ENCODE peak calls at places on chromosome 19, in seven cellular contexts. One of them, this sample, is unnamed.

GRCh38 chr19:49811328-49811727 is 1.8 kb downstream of the FUZ start:
- DNase-seq in GM12878: no peak
- DNase-seq in GM12892: no peak
- DNase-seq in SK-N-SH: no peak
- DNase-seq in HepG2: no peak
- DNase-seq in H1: no peak
- DNase-seq in K562: no peak
- DNase-seq in this sample: no peak

GRCh38 chr19:1864480-1865171 is 1.2 kb upstream of the KLF16 start:
- DNase-seq in GM12892: peak
- DNase-seq in HepG2: peak
- DNase-seq in SK-N-SH: peak
- DNase-seq in H1: no peak
- DNase-seq in GM12878: no peak
- DNase-seq in K562: peak
- DNase-seq in this sample: peak

GRCh38 chr19:54312011-54312410 is 955 bp downstream of the LILRA5 start:
- DNase-seq in K562: no peak
- DNase-seq in HepG2: no peak
- DNase-seq in SK-N-SH: no peak
- DNase-seq in GM12878: no peak
- DNase-seq in GM12892: no peak
- DNase-seq in H1: no peak
- DNase-seq in this sample: no peak

GRCh38 chr19:43901395-43902390 is 33.4 kb downstream of the ZNF45 start:
- DNase-seq in K562: peak
- DNase-seq in GM12892: peak
- DNase-seq in H1: peak
- DNase-seq in GM12878: peak
- DNase-seq in HepG2: peak
- DNase-seq in SK-N-SH: peak
- DNase-seq in this sample: peak

GRCh38 chr19:2478756-2479555 is 3.0 kb downstream of the GADD45B start:
- DNase-seq in K562: no peak
- DNase-seq in H1: no peak
- DNase-seq in GM12878: no peak
- DNase-seq in GM12892: peak
- DNase-seq in SK-N-SH: no peak
- DNase-seq in HepG2: no peak
- DNase-seq in this sample: no peak

GRCh38 chr19:3748965-3749364 is 12.5 kb downstream of the APBA3 start:
- DNase-seq in H1: no peak
- DNase-seq in SK-N-SH: no peak
- DNase-seq in K562: no peak
- DNase-seq in HepG2: no peak
- DNase-seq in GM12892: no peak
- DNase-seq in GM12878: no peak
- DNase-seq in this sample: no peak

GRCh38 chr19:3818479-3818878 is 32.3 kb upstream of the MATK start:
- DNase-seq in GM12878: no peak
- DNase-seq in SK-N-SH: no peak
- DNase-seq in H1: no peak
- DNase-seq in K562: no peak
- DNase-seq in GM12892: no peak
- DNase-seq in HepG2: no peak
- DNase-seq in this sample: no peak

GRCh38 chr19:662207-662961 is 630 bp downstream of the RNF126 start:
- DNase-seq in HepG2: peak
- DNase-seq in SK-N-SH: peak
- DNase-seq in H1: no peak
- DNase-seq in K562: peak
- DNase-seq in GM12892: peak
- DNase-seq in GM12878: no peak
- DNase-seq in this sample: no peak

GRCh38 chr19:58559275-58560006 is 1.0 kb upstream of the UBE2M start:
- DNase-seq in SK-N-SH: peak
- DNase-seq in H1: no peak
- DNase-seq in GM12878: peak
- DNase-seq in GM12892: peak
- DNase-seq in K562: peak
- DNase-seq in HepG2: peak
- DNase-seq in this sample: peak

GRCh38 chr19:12937243-12938053 is 961 bp upstream of the CALR start:
- DNase-seq in GM12892: no peak
- DNase-seq in HepG2: peak
- DNase-seq in SK-N-SH: peak
- DNase-seq in K562: no peak
- DNase-seq in GM12878: no peak
- DNase-seq in H1: no peak
- DNase-seq in this sample: no peak

GRCh38 chr19:1266818-1267440 is 2.2 kb upstream of the CIRBP start:
- DNase-seq in GM12892: peak
- DNase-seq in HepG2: no peak
- DNase-seq in K562: peak
- DNase-seq in GM12878: no peak
- DNase-seq in H1: no peak
- DNase-seq in SK-N-SH: peak
- DNase-seq in this sample: no peak

GRCh38 chr19:49758292-49758691 is 4.8 kb downstream of the TSKS start:
- DNase-seq in H1: no peak
- DNase-seq in GM12878: no peak
- DNase-seq in HepG2: no peak
- DNase-seq in GM12892: no peak
- DNase-seq in K562: no peak
- DNase-seq in SK-N-SH: no peak
- DNase-seq in this sample: no peak

GRCh38 chr19:43747557-43748204 is 7.1 kb downstream of the SMG9 start:
- DNase-seq in K562: no peak
- DNase-seq in GM12878: peak
- DNase-seq in SK-N-SH: no peak
- DNase-seq in HepG2: no peak
- DNase-seq in H1: no peak
- DNase-seq in GM12892: no peak
- DNase-seq in this sample: no peak

GRCh38 chr19:35991731-35992450 is 3.1 kb upstream of the SDHAF1 start:
- DNase-seq in HepG2: no peak
- DNase-seq in GM12892: no peak
- DNase-seq in H1: no peak
- DNase-seq in K562: no peak
- DNase-seq in GM12878: no peak
- DNase-seq in SK-N-SH: no peak
- DNase-seq in this sample: no peak

GRCh38 chr19:51810228-51810627 is 15.3 kb downstream of the FPR3 start:
- DNase-seq in GM12878: no peak
- DNase-seq in HepG2: peak
- DNase-seq in K562: peak
- DNase-seq in SK-N-SH: no peak
- DNase-seq in GM12892: no peak
- DNase-seq in H1: no peak
- DNase-seq in this sample: no peak

GRCh38 chr19:52735734-52736133 is 890 bp upstream of the ZNF611 start:
- DNase-seq in SK-N-SH: no peak
- DNase-seq in K562: no peak
- DNase-seq in GM12878: no peak
- DNase-seq in GM12892: no peak
- DNase-seq in HepG2: peak
- DNase-seq in H1: peak
- DNase-seq in this sample: no peak

GRCh38 chr19:39408392-39409206 is 2.0 kb downstream of the ZFP36 start:
- DNase-seq in H1: no peak
- DNase-seq in GM12878: no peak
- DNase-seq in K562: peak
- DNase-seq in HepG2: no peak
- DNase-seq in SK-N-SH: no peak
- DNase-seq in GM12892: no peak
- DNase-seq in this sample: no peak

GRCh38 chr19:30132312-30133075 is 190.5 kb downstream of the URI1 start:
- DNase-seq in SK-N-SH: no peak
- DNase-seq in GM12892: no peak
- DNase-seq in GM12878: no peak
- DNase-seq in H1: no peak
- DNase-seq in HepG2: no peak
- DNase-seq in K562: peak
- DNase-seq in this sample: no peak

GRCh38 chr19:30135358-30135757 is 193.3 kb downstream of the URI1 start:
- DNase-seq in GM12878: no peak
- DNase-seq in SK-N-SH: no peak
- DNase-seq in K562: no peak
- DNase-seq in HepG2: no peak
- DNase-seq in GM12892: no peak
- DNase-seq in H1: no peak
- DNase-seq in this sample: no peak

GRCh38 chr19:30133803-30134202 is 191.8 kb downstream of the URI1 start:
- DNase-seq in GM12878: no peak
- DNase-seq in HepG2: no peak
- DNase-seq in SK-N-SH: no peak
- DNase-seq in GM12892: no peak
- DNase-seq in H1: no peak
- DNase-seq in K562: no peak
- DNase-seq in this sample: no peak

GRCh38 chr19:30136591-30136990 is 194.6 kb downstream of the URI1 start:
- DNase-seq in H1: no peak
- DNase-seq in K562: no peak
- DNase-seq in GM12892: no peak
- DNase-seq in GM12878: no peak
- DNase-seq in SK-N-SH: no peak
- DNase-seq in HepG2: no peak
- DNase-seq in this sample: no peak

DNA sequence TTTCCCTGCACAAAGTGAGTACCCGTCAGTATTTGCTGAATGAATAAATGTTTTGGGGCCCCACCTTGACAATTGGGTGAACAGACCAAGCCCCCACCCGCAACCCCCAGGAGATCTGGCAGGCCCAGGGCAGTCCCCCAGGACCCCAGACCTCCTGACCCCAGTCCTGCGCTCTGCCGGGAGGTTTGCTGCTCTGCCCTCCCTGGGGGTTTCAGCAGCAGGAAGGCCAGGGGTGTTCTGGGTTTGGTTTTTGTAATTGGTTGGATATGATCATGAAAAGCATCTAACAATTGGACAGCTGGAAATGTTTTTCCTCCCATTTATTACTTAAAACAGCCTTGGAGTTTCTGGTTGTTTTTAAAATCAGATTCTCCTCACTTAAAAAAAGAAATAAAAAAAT is 193.8 kb downstream of the URI1 start:
- DNase-seq in H1: no peak
- DNase-seq in HepG2: no peak
- DNase-seq in SK-N-SH: peak
- DNase-seq in GM12878: no peak
- DNase-seq in GM12892: no peak
- DNase-seq in K562: no peak
- DNase-seq in this sample: no peak
- TF ChIP-seq TAF1 in H1: no peak
- TF ChIP-seq TAF1 in HepG2: no peak
- TF ChIP-seq TAF1 in SK-N-SH: no peak
- TF ChIP-seq TAF1 in GM12878: no peak
- TF ChIP-seq TAF1 in GM12892: no peak
- TF ChIP-seq TAF1 in K562: no peak
- TF ChIP-seq TAF1 in this sample: no peak

DNA sequence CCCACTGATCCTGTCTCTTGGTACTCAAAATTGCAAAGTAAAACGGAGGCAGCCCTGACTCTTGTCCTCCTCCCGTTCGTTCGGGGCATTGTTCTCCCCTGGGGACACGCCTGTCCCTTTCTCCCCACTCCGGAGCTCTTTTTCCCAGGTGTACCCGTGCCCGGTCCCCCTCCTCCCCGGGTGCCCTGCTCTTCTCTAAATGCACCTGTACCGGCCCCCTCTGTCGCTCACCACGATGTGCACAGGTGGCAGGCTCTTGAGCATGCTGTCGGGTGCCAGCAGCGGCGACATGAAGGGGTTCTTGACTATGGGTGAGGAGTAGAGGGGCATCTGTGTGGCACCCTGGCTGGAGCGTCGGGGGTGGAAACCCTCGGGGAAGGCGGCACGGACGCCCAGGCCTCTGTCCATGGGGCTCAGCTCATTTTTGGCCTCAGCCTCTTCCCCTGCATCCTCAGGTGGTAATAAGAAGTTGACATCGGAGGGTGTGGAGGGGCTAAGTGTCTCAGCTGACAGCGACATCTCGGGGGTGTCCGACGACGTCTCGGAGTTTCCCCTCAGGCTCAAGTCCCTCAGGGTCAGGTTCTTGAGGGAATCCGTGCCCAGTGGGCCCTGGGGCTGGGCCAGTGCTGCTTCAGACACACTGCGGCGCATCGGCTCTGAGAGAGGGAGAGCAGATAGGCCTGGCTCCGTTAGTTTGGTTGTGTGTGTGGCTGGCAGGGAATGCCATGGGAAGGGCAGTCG is 12.4 kb upstream of the CNFN start:
- DNase-seq in K562: no peak
- DNase-seq in HepG2: no peak
- DNase-seq in SK-N-SH: peak
- DNase-seq in GM12892: no peak
- DNase-seq in H1: no peak
- DNase-seq in GM12878: no peak
- DNase-seq in this sample: no peak
- TF ChIP-seq POLR2AphosphoS5 in K562: no peak
- TF ChIP-seq POLR2AphosphoS5 in HepG2: no peak
- TF ChIP-seq POLR2AphosphoS5 in SK-N-SH: no peak
- TF ChIP-seq POLR2AphosphoS5 in GM12892: no peak
- TF ChIP-seq POLR2AphosphoS5 in H1: no peak
- TF ChIP-seq POLR2AphosphoS5 in GM12878: no peak
- TF ChIP-seq POLR2AphosphoS5 in this sample: no peak

DNA sequence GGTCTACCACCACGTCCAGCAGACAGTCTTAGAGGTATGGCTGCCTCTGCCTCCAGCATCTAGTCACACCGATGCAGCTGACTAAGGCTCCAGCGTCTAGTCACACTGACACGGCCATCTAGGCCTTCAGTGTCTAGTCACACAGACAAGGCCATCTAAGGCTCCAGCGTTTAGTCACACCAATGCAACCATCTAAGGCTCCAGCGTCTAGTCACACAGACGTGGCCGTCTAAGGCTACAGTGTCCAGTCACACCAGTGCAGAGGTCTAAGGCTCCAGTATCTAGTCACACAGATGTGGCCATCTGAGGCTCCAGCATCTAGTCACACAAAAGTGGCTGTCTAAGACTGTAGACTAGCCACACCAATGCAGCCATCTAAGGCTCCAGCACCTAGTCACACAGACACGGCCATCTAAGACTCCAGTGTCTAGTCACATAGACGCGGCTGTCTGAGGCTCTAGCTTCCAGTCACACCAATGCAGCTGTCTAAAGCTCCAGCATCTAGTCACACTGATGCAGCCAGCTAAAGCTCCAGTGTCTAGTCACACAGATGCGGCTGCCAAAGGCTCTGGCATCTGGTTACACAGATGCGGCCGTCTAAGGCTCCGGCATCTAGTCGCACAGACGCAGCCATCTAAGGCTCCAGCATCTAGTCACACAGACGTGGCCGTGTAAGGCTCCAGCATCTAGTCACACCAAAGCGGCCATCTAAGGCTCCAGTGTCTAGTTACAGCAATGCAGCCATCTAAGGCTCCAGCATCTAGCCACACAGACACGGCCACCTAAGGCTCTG is 55.1 kb downstream of the KLF2 start:
- DNase-seq in SK-N-SH: no peak
- DNase-seq in K562: no peak
- DNase-seq in HepG2: no peak
- DNase-seq in H1: no peak
- DNase-seq in GM12892: no peak
- DNase-seq in GM12878: no peak
- DNase-seq in this sample: no peak
- TF ChIP-seq TAF1 in SK-N-SH: no peak
- TF ChIP-seq TAF1 in K562: no peak
- TF ChIP-seq TAF1 in HepG2: no peak
- TF ChIP-seq TAF1 in H1: no peak
- TF ChIP-seq TAF1 in GM12892: no peak
- TF ChIP-seq TAF1 in GM12878: no peak
- TF ChIP-seq TAF1 in this sample: no peak

GRCh38 chr19:37997911-37998344 is 90.9 kb downstream of the SIPA1L3 start:
- DNase-seq in K562: no peak
- DNase-seq in H1: no peak
- DNase-seq in GM12878: no peak
- DNase-seq in SK-N-SH: no peak
- DNase-seq in HepG2: no peak
- DNase-seq in GM12892: no peak
- DNase-seq in this sample: no peak
- TF ChIP-seq POLR2AphosphoS5 in K562: no peak
- TF ChIP-seq POLR2AphosphoS5 in H1: no peak
- TF ChIP-seq POLR2AphosphoS5 in GM12878: no peak
- TF ChIP-seq POLR2AphosphoS5 in SK-N-SH: peak
- TF ChIP-seq POLR2AphosphoS5 in HepG2: no peak
- TF ChIP-seq POLR2AphosphoS5 in GM12892: no peak
- TF ChIP-seq POLR2AphosphoS5 in this sample: no peak